ENCODE peak calls at places on chromosomes 16 and 17, in nine cellular contexts. X is D721Med, R is body of pancreas, Y is fibroblast of mammary gland, K is A549, M is endodermal cell, Z is endothelial cell of umbilical vein, U is epithelial cell of proximal tubule, P is WTC11. L is an unnamed sample.

GRCh38 chr16:719815-720506 is 985 bp upstream of the ANTKMT start:
- DNase-seq in Z (no peak), U (no peak), Y (no peak), M (peak; percentile 63), R (no peak), X (no peak), K (peak; percentile 70), P (no peak), L (peak; percentile 44)

GRCh38 chr16:74564451-74564984 is 42.4 kb downstream of the GLG1 start:
- DNase-seq in X (no peak), M (no peak), K (no peak), R (no peak), P (no peak), Z (no peak), Y (no peak), U (no peak), L (no peak)

GRCh38 chr16:76756951-76757350 is 434.0 kb upstream of the MON1B start:
- DNase-seq in X (no peak), U (no peak), Y (peak; percentile 38), M (no peak), R (no peak), K (no peak), P (no peak), Z (no peak), L (peak; percentile 32)

GRCh38 chr17:2101448-2102257 is 46.8 kb downstream of the HIC1 start:
- DNase-seq in X (no peak), K (no peak), U (peak; percentile 91), M (no peak), Y (no peak), Z (no peak), P (no peak), R (peak; percentile 76), L (peak; percentile 94)

GRCh38 chr17:27158390-27158789 is 135.5 kb upstream of the WSB1 start:
- DNase-seq in Z (no peak), P (no peak), K (no peak), R (no peak), U (no peak), X (no peak), Y (no peak), M (no peak), L (no peak)

GRCh38 chr17:1710807-1711553 is 803 bp upstream of the TLCD2 start:
- DNase-seq in P (peak; percentile 45), Y (no peak), X (no peak), U (no peak), M (peak; percentile 76), K (no peak), R (no peak), Z (peak; percentile 21), L (no peak)

GRCh38 chr17:50129303-50129945 is 536 bp downstream of the SAMD14 start:
- DNase-seq in R (no peak), M (peak; percentile 86), Z (no peak), U (no peak), Y (no peak), K (no peak), X (peak; percentile 77), P (no peak), L (no peak)

GRCh38 chr16:5644132-5644531 is 546.5 kb upstream of the EEF2KMT start:
- DNase-seq in Z (no peak), X (no peak), M (no peak), R (no peak), U (no peak), Y (no peak), P (no peak), K (no peak), L (no peak)

GRCh38 chr17:19345067-19345460 is 17.5 kb downstream of the B9D1 start:
- DNase-seq in Y (no peak), K (no peak), U (no peak), R (no peak), M (peak; percentile 45), P (no peak), X (no peak), Z (no peak), L (no peak)

GRCh38 chr16:69520800-69521602 is 44.8 kb upstream of the NFAT5 start:
- DNase-seq in U (no peak), P (no peak), Y (no peak), M (no peak), Z (no peak), K (no peak), X (no peak), R (no peak), L (no peak)

GRCh38 chr16:47971225-47971624 is 184.6 kb downstream of the ABCC12 start:
- DNase-seq in Z (no peak), Y (no peak), R (no peak), U (no peak), K (no peak), P (no peak), X (no peak), M (no peak), L (no peak)

GRCh38 chr17:32907583-32907982 is 20.4 kb upstream of the TMEM98 start:
- DNase-seq in R (peak; percentile 25), U (no peak), M (no peak), Z (no peak), X (no peak), K (no peak), P (no peak), Y (peak; percentile 11), L (peak; percentile 47)

GRCh38 chr17:8072727-8073461 is 14.6 kb downstream of the ALOX12B start:
- DNase-seq in K (no peak), P (peak; percentile 42), Z (no peak), Y (no peak), X (no peak), M (peak; percentile 76), U (no peak), R (peak; percentile 23), L (no peak)

GRCh38 chr16:83577201-83577600 is 230.6 kb upstream of the HSBP1 start:
- DNase-seq in X (no peak), U (no peak), M (no peak), P (no peak), R (no peak), Y (no peak), K (no peak), Z (no peak), L (no peak)

GRCh38 chr17:21573961-21574610 is 118.2 kb upstream of the KCNJ18 start:
- DNase-seq in X (no peak), Z (peak; percentile 72), Y (peak; percentile 81), U (no peak), R (peak; percentile 56), M (no peak), P (no peak), K (no peak), L (no peak)

GRCh38 chr16:3656491-3657468 is 2.3 kb downstream of the DNASE1 start:
- DNase-seq in K (no peak), Y (peak; percentile 5), Z (no peak), U (no peak), X (no peak), R (peak; percentile 73), M (peak; percentile 38), P (peak; percentile 15), L (peak; percentile 58)

GRCh38 chr17:74547736-74548135 is 1.8 kb upstream of the CD300C start:
- DNase-seq in R (no peak), P (no peak), X (no peak), Z (no peak), U (no peak), M (no peak), Y (no peak), K (no peak), L (no peak)

GRCh38 chr16:787978-788398 is at the start of gene RPUSD1:
- DNase-seq in M (no peak), K (no peak), Z (peak; percentile 49), P (peak; percentile 52), R (no peak), U (no peak), X (no peak), Y (no peak), L (no peak)

GRCh38 chr17:81901167-81902022 is 643 bp upstream of the NPB start:
- DNase-seq in X (no peak), Y (no peak), Z (no peak), R (no peak), P (no peak), U (no peak), M (no peak), K (no peak), L (no peak)

GRCh38 chr16:66197668-66198278 is 168.7 kb upstream of the CDH5 start:
- DNase-seq in P (no peak), U (no peak), K (no peak), Y (no peak), M (no peak), Z (no peak), R (no peak), X (no peak), L (no peak)

DNA sequence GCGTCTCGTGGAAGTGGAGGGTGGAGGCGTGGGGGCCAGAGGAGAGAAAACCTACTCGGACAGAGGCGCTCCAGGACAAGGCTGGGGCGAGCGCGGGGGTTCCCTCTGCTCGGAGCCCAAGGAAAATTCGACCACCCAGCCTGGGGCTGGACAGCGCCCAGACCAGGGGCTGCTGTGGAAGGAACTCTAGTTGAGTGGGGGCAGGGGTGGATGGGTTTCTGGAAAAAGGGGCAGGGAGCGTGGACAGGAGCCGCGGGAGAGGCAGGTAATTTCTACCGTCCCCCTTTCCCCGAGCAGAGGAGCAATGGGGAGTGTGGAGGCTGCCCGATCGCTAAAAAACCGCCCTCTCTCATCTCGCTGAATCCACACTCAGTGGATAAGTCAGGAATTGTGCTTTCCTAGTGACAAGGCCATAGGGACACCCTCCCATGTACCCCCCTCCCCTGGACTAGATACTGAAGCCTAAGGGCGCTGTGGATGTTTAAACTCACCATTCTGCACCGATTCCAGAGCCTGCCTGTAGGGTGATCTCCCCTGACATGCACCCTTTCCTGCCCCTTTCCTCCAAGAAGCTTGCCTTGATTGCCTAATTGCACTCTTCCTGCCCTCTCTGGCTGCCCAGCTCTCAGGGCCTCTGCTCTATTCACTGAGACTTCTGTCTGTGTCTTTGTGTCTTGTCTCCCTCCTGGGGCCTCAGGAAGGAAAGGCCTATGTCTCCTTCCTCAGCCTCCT is 90.7 kb upstream of the TMEM97 start:
- DNase-seq in P (no peak), X (no peak), R (no peak), Y (no peak), K (peak; percentile 55), Z (no peak), M (peak; percentile 83), U (no peak), L (no peak)
- TF ChIP-seq CTCF in P (no peak), X (no peak), R (no peak), Y (peak; percentile 25), K (no peak), Z (no peak), M (peak; percentile 71), U (peak; percentile 35), L (peak; percentile 23)

GRCh38 chr17:35539659-35540026 is 2.2 kb upstream of the SLFN12L start:
- DNase-seq in U (no peak), R (no peak), P (no peak), K (no peak), Y (no peak), X (no peak), M (no peak), Z (no peak), L (no peak)
- TF ChIP-seq CTCF in U (no peak), R (no peak), P (no peak), K (peak; percentile 42), Y (no peak), X (no peak), M (no peak), Z (no peak), L (no peak)

GRCh38 chr17:76077582-76078110 is 1.3 kb upstream of the ZACN start:
- DNase-seq in R (peak; percentile 65), Y (no peak), Z (no peak), K (peak; percentile 54), P (no peak), U (no peak), M (peak; percentile 70), X (no peak), L (no peak)
- TF ChIP-seq CTCF in R (no peak), Y (no peak), Z (no peak), K (no peak), P (no peak), U (no peak), M (no peak), X (no peak), L (no peak)

GRCh38 chr17:48860034-48860433 is 29.2 kb downstream of the CALCOCO2 start:
- DNase-seq in K (peak; percentile 41), R (no peak), Y (no peak), M (no peak), Z (no peak), P (no peak), X (no peak), U (no peak), L (no peak)
- TF ChIP-seq CTCF in K (no peak), R (no peak), Y (peak; percentile 23), M (peak; percentile 65), Z (no peak), P (no peak), X (no peak), U (peak; percentile 29), L (no peak)